ENCODE peak calls at places on chromosomes 1 and 21, in eight cellular contexts. S, O, Q, E, V, A, M and L are unnamed samples.

GRCh38 chr21:46060596-46061061 is 37.3 kb upstream of the COL6A2 start:
- DNase-seq in S (peak; percentile 100), O (peak; percentile 75), Q (peak; percentile 99), E (no peak), V (peak; percentile 13), A (peak; percentile 88), M (peak; percentile 99), L (peak; percentile 96)

GRCh38 chr21:38956791-38957571 is 151.3 kb downstream of the ETS2 start:
- DNase-seq in S (no peak), O (no peak), Q (no peak), E (no peak), V (no peak), A (no peak), M (no peak), L (no peak)

GRCh38 chr21:41673071-41673470 is 93.8 kb downstream of the RIPK4 start:
- DNase-seq in S (no peak), O (no peak), Q (no peak), E (no peak), V (no peak), A (no peak), M (no peak), L (no peak)

GRCh38 chr1:63799324-63799723 is 25.5 kb downstream of the ROR1 start:
- DNase-seq in S (peak; percentile 42), O (no peak), Q (no peak), E (no peak), V (no peak), A (no peak), M (no peak), L (no peak)

GRCh38 chr1:47714368-47714767 is 276.5 kb downstream of the FOXD2 start:
- DNase-seq in S (no peak), O (no peak), Q (no peak), E (no peak), V (no peak), A (no peak), M (no peak), L (no peak)

GRCh38 chr1:166858726-166859419 is 17.2 kb downstream of the TADA1 start:
- DNase-seq in S (no peak), O (no peak), Q (no peak), E (no peak), V (peak; percentile 78), A (no peak), M (no peak), L (no peak)

GRCh38 chr21:36962098-36962780 is 4.2 kb downstream of the HLCS start:
- DNase-seq in S (no peak), O (no peak), Q (no peak), E (no peak), V (no peak), A (no peak), M (no peak), L (no peak)

GRCh38 chr1:4603317-4604110 is 50.9 kb upstream of the AJAP1 start:
- DNase-seq in S (no peak), O (no peak), Q (no peak), E (no peak), V (no peak), A (no peak), M (peak; percentile 3), L (no peak)

GRCh38 chr1:203440780-203441179 is 34.8 kb upstream of the PRELP start:
- DNase-seq in S (peak; percentile 89), O (peak; percentile 76), Q (peak; percentile 35), E (no peak), V (peak; percentile 83), A (peak; percentile 69), M (peak; percentile 37), L (peak; percentile 56)

GRCh38 chr1:116001739-116002487 is 25.6 kb downstream of the SLC22A15 start:
- DNase-seq in S (no peak), O (no peak), Q (no peak), E (no peak), V (no peak), A (no peak), M (no peak), L (no peak)

DNA sequence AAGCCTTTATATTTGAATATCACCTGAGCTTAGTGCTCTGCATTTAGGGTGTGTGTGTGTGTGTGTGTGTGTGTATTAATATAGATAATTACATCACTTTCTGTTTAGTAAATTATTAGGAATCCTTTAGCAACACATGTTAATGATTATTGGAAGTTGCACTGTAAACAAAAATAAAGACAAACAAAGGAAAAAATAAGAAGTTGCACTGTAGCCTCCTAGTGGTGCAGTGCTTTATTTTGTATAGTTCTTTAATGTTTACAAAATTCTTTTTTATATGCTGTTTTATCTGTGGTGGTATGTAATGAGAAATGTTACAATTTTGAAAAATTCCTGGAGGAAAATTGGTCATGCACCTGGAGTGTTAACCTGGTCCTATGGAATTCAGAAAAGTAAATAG is 69.2 kb downstream of the UBE4B start:
- DNase-seq in S (no peak), O (no peak), Q (no peak), E (no peak), V (no peak), A (no peak), M (no peak), L (no peak)
- TF ChIP-seq CTCF in S (peak; percentile 28), O (peak; percentile 15), Q (no peak), E (no peak), V (no peak), A (no peak), M (no peak), L (peak; percentile 13)

DNA sequence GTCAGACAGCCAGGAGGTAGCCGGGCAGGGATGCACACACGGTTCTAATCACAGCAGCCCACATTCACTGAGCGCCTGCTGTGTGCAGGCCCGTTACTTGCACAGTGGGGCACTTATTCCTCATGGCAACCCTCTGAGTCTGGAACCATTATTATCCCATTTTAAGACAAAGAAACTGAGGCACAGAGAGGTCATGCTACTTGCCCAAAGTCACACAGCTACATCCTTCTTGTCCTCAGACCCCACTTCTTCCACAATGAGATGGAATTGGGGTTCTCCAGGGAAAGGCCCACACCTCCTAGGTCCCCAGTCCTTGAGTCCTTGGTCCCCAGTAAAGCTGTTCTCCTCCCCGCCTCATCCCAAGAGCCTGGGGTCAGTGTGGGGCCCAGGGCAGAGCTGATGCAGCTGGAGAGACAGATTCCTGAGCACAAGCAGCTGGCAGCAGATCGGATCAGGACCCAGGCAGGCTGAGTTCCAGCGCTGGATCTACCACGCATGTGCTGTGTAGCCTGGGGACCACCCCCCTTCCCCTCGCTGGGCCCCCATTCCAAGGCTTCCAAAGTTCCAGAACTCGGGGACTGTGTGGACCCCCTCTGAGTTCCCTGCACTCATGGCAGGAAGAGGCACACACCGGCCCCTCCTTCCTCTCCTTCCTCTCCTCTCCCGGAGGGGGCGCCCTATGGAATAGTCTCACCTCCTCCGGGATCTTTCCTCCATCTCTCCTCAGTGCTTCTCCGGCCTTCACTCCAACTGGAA is 393.4 kb downstream of the MATN1 start:
- DNase-seq in S (no peak), O (no peak), Q (no peak), E (no peak), V (no peak), A (no peak), M (no peak), L (no peak)
- TF ChIP-seq CTCF in S (no peak), O (no peak), Q (no peak), E (no peak), V (no peak), A (no peak), M (no peak), L (no peak)

DNA sequence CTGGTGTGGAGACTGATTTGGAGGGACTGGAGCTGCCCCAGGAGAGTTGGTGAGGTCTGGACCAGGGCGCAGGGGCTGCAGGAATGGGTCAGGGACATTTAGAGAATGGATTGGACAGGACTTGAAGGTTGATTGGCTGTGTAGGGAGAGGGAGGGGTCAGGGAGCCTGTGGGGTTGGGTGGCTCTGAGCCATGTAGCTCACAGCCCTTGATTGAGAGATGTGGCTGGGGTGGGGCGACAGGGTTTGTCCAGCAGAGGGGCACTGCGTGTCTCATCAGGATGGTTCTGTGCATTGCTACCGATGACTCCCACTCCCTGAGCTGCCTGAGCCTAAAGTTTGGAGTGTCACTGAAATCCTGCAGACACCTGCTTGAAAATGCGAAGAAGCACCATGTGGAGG is 12.1 kb downstream of the AZIN2 start:
- DNase-seq in S (no peak), O (no peak), Q (no peak), E (no peak), V (no peak), A (no peak), M (no peak), L (no peak)
- TF ChIP-seq CTCF in S (no peak), O (no peak), Q (no peak), E (no peak), V (no peak), A (no peak), M (peak; percentile 37), L (no peak)

GRCh38 chr1:45643341-45643740 is 19.5 kb upstream of the CCDC17 start:
- DNase-seq in S (no peak), O (no peak), Q (no peak), E (no peak), V (no peak), A (no peak), M (no peak), L (no peak)

GRCh38 chr1:45644661-45645060 is 20.8 kb upstream of the CCDC17 start:
- DNase-seq in S (no peak), O (no peak), Q (no peak), E (no peak), V (no peak), A (no peak), M (no peak), L (no peak)

GRCh38 chr1:45647248-45648021 is 23.6 kb upstream of the CCDC17 start:
- DNase-seq in S (no peak), O (no peak), Q (no peak), E (no peak), V (no peak), A (peak; percentile 22), M (no peak), L (no peak)

GRCh38 chr1:45640293-45640692 is 16.4 kb upstream of the CCDC17 start:
- DNase-seq in S (peak; percentile 24), O (no peak), Q (no peak), E (no peak), V (no peak), A (no peak), M (no peak), L (no peak)

GRCh38 chr1:45643978-45644377 is 20.1 kb upstream of the CCDC17 start:
- DNase-seq in S (no peak), O (no peak), Q (no peak), E (no peak), V (no peak), A (no peak), M (no peak), L (no peak)
- TF ChIP-seq CTCF in S (no peak), O (peak; percentile 10), Q (peak; percentile 9), E (no peak), V (no peak), A (no peak), M (peak; percentile 25), L (no peak)

GRCh38 chr1:1847501-1848289 is 43.2 kb downstream of the GNB1 start:
- DNase-seq in S (peak; percentile 22), O (no peak), Q (no peak), E (no peak), V (peak; percentile 17), A (no peak), M (no peak), L (no peak)
- TF ChIP-seq CTCF in S (no peak), O (no peak), Q (no peak), E (no peak), V (no peak), A (no peak), M (no peak), L (no peak)

GRCh38 chr21:44836666-44837471 is 19.0 kb upstream of the SUMO3 start:
- DNase-seq in S (peak; percentile 35), O (no peak), Q (no peak), E (no peak), V (peak; percentile 41), A (peak; percentile 41), M (no peak), L (no peak)
- TF ChIP-seq CTCF in S (no peak), O (no peak), Q (no peak), E (no peak), V (no peak), A (no peak), M (no peak), L (no peak)